ENCODE peak calls at places on chromosomes 5 and 9, in eight cellular contexts. H, D, U, K, Q, B, A and Y are unnamed samples.

GRCh38 chr5:125348936-125349335 is 602.5 kb upstream of the ZNF608 start:
- DNase-seq in B (no peak), D (no peak), A (no peak), H (no peak), Q (no peak), K (no peak), U (no peak), Y (no peak)

GRCh38 chr9:88824711-88825110 is 166.6 kb upstream of the S1PR3 start:
- DNase-seq in K (no peak), D (no peak), H (no peak), A (no peak), B (no peak), U (no peak), Q (no peak), Y (no peak)

GRCh38 chr5:129118405-129118804 is 23.9 kb downstream of the ISOC1 start:
- DNase-seq in K (no peak), Q (peak; percentile 22), U (peak; percentile 15), D (no peak), H (no peak), B (no peak), A (no peak), Y (no peak)

GRCh38 chr5:131810510-131811249 is 13.9 kb upstream of the FNIP1 start:
- DNase-seq in U (peak; percentile 41), H (no peak), Q (no peak), A (peak; percentile 37), D (no peak), K (peak; percentile 29), B (peak; percentile 37), Y (no peak)

GRCh38 chr5:139524446-139524845 is 36.7 kb upstream of the UBE2D2 start:
- DNase-seq in U (no peak), K (no peak), D (no peak), A (no peak), B (no peak), H (no peak), Q (no peak), Y (no peak)

GRCh38 chr5:147576646-147577535 is 67.0 kb upstream of the DPYSL3 start:
- DNase-seq in D (no peak), U (peak; percentile 29), K (no peak), Q (peak; percentile 26), A (peak; percentile 49), H (no peak), B (peak; percentile 47), Y (no peak)

GRCh38 chr9:87662808-87663528 is 63.0 kb upstream of the CTSL start:
- DNase-seq in K (peak; percentile 51), D (peak; percentile 91), B (peak; percentile 94), U (peak; percentile 44), H (peak; percentile 65), A (peak; percentile 89), Q (peak; percentile 85), Y (peak; percentile 76)

GRCh38 chr5:64180661-64181343 is 15.2 kb downstream of the RNF180 start:
- DNase-seq in A (no peak), K (no peak), H (no peak), D (no peak), U (no peak), B (peak; percentile 23), Q (peak; percentile 29), Y (no peak)

GRCh38 chr5:78157001-78157400 is 137.5 kb downstream of the AP3B1 start:
- DNase-seq in Q (no peak), K (no peak), B (peak; percentile 72), A (no peak), D (no peak), U (no peak), H (no peak), Y (no peak)

GRCh38 chr5:19767987-19768386 is 220.0 kb downstream of the CDH18 start:
- DNase-seq in A (no peak), K (no peak), H (no peak), U (no peak), D (no peak), Q (peak; percentile 18), B (peak; percentile 44), Y (peak; percentile 9)

GRCh38 chr5:158786390-158786789 is 313.3 kb downstream of the EBF1 start:
- DNase-seq in B (no peak), Q (no peak), D (no peak), H (no peak), A (no peak), K (no peak), U (no peak), Y (no peak)

GRCh38 chr9:100714372-100715099 is 136.7 kb downstream of the CAVIN4 start:
- DNase-seq in K (peak; percentile 41), U (peak; percentile 48), D (no peak), Q (peak; percentile 21), H (peak; percentile 50), B (peak; percentile 76), A (peak; percentile 74), Y (peak; percentile 62)

GRCh38 chr5:126846756-126847155 is 69.8 kb downstream of the LMNB1 start:
- DNase-seq in D (no peak), H (no peak), B (peak; percentile 61), Q (no peak), A (peak; percentile 72), U (no peak), K (no peak), Y (no peak)

GRCh38 chr9:113501821-113502220 is 38.3 kb downstream of the RGS3 start:
- DNase-seq in Q (no peak), K (no peak), D (no peak), A (no peak), U (no peak), B (no peak), H (no peak), Y (no peak)

GRCh38 chr9:79984429-79985067 is 412.8 kb downstream of the TLE4 start:
- DNase-seq in K (no peak), H (no peak), A (no peak), D (no peak), U (no peak), B (no peak), Q (no peak), Y (no peak)

GRCh38 chr9:27487927-27488326 is 36.2 kb upstream of the IFNK start:
- DNase-seq in A (no peak), K (no peak), D (no peak), U (no peak), B (peak; percentile 58), H (no peak), Q (no peak), Y (no peak)

GRCh38 chr5:139795074-139796001 is at the start of gene PSD2:
- DNase-seq in Q (peak; percentile 16), U (no peak), A (peak; percentile 89), K (no peak), D (no peak), B (peak; percentile 53), H (no peak), Y (no peak)

GRCh38 chr9:2023532-2023931 is 8.4 kb downstream of the SMARCA2 start:
- DNase-seq in U (no peak), H (no peak), D (no peak), B (no peak), K (no peak), A (no peak), Q (no peak), Y (no peak)
- H3K4me1 ChIP-seq in U (peaks cover 5% of the 10 kb centered on the region), H (peaks cover 64% of the 10 kb centered on the region), D (peaks cover 39% of the 10 kb centered on the region), B (no peaks in the 10 kb centered on the region), K (no peaks in the 10 kb centered on the region), A (peaks cover 16% of the 10 kb centered on the region), Q (peaks cover 6% of the 10 kb centered on the region), Y (no peaks in the 10 kb centered on the region)

GRCh38 chr5:81760521-81760920 is 9.6 kb upstream of the SSBP2 start:
- DNase-seq in Q (no peak), U (no peak), A (no peak), K (no peak), D (no peak), H (no peak), B (peak; percentile 50), Y (no peak)
- H3K36me3 ChIP-seq in Q (no peaks in the 10 kb centered on the region), U (no peaks in the 10 kb centered on the region), A (no peaks in the 10 kb centered on the region), K (no peaks in the 10 kb centered on the region), D (no peaks in the 10 kb centered on the region), H (no peaks in the 10 kb centered on the region), B (no peaks in the 10 kb centered on the region), Y (no peaks in the 10 kb centered on the region)

DNA sequence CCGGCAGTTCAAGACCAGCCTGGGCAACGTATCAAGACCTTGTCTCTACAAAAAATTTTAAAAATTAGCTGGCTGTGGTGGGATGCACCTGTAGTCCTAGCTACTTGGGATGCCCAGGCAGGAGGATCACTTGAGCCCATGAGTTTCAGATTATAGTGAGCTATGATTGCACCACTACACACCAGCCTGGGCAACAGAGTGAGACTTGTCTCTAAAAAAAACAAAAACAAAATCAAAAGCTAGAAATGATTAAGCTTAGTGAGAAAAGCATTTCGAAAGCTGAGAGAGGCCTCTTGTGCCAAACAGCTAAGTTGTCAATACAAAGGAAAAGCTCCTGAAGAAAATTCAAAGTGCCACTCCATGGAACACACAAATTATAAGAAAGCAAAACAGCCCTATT is 4.8 kb downstream of the FAM151B start:
- DNase-seq in B (no peak), A (no peak), U (no peak), H (no peak), K (no peak), D (no peak), Q (no peak), Y (no peak)
- H3K9ac ChIP-seq in B (no peak overlapping the region), A (no peak overlapping the region), U (no peak overlapping the region), H (no peak overlapping the region), K (no peak overlapping the region), D (no peak overlapping the region), Q (no peak overlapping the region), Y (no peak overlapping the region)

DNA sequence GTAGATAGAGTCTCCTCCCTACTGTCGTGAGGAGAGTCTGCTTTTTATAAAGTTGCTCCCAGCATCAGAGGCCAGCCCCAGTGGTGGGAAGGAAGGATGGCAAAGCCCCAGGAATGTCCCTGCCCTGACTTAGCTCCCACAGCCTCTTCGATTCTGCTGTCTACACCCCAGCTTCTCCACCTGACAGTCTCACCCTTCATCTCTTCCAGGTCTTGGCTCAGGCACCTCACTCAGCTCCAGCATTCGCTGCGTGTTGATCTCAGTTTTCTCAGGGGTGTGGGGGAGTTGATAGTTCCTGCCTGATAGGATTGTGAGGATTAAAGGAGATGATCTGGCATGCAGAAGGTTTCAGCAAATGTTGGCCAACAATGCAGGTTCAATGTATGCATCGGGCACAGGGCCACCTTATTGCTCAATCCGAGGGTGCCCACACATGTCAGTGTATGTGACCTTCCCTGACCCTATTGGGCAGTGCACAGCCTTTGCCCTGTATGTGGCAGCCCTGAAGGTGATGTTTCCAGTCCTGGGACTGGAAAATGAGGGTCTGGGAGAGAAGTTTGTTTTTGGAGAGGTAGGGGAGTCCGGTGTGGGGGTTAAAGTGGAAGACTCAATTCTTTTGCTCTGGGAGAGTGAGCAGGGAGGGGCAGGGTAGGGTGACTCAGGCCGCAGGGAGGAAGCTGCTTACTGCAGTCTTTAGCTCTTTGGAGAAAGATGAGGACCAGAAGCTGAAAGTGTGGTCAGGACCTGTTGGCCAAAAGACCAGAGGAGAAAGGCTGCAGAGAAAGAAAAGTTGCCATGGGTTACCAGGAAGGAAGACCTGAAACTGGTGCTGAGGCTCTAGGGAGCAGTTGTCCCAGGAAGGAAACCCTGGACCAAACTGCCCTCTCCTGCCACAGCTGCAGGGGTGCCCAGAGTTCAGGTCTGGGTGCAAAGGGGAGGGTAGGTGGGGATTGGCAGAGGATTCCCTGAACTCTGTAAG is 153.2 kb downstream of the MACROH2A1 start:
- DNase-seq in H (no peak), K (no peak), B (no peak), A (no peak), Q (peak; percentile 80), U (peak; percentile 73), D (peak; percentile 36), Y (no peak)
- H3K4me1 ChIP-seq in H (no peaks in the 10 kb centered on the region), K (peaks cover 64% of the 10 kb centered on the region), B (peaks cover 13% of the 10 kb centered on the region), A (peaks cover 45% of the 10 kb centered on the region), Q (peaks cover 43% of the 10 kb centered on the region), U (peaks cover 53% of the 10 kb centered on the region), D (no peaks in the 10 kb centered on the region), Y (peaks cover 17% of the 10 kb centered on the region)

GRCh38 chr9:36221667-36222066 is 30.9 kb downstream of the CLTA start:
- DNase-seq in U (no peak), B (no peak), K (no peak), D (no peak), H (no peak), A (no peak), Q (no peak), Y (no peak)
- H3K36me3 ChIP-seq in U (peaks cover 56% of the 10 kb centered on the region), B (peaks cover 7% of the 10 kb centered on the region), K (peaks cover 16% of the 10 kb centered on the region), D (peaks cover 61% of the 10 kb centered on the region), H (peaks cover 90% of the 10 kb centered on the region), A (peaks cover 64% of the 10 kb centered on the region), Q (peaks cover 25% of the 10 kb centered on the region), Y (peaks cover 87% of the 10 kb centered on the region)